ENCODE peak calls at places on chromosome 11, in five cellular contexts. B, U, S, T and O are unnamed samples.

GRCh38 chr11:60169264-60169915 is 13.5 kb downstream of the MS4A6A start:
- DNase-seq in B (no peak), T (peak; percentile 44), S (no peak), U (peak; percentile 32), O (no peak)

GRCh38 chr11:88345408-88345807 is 7.9 kb upstream of the CTSC start:
- DNase-seq in T (no peak), S (no peak), B (no peak), U (no peak), O (no peak)

GRCh38 chr11:35629914-35630313 is 11.7 kb downstream of the FJX1 start:
- DNase-seq in B (no peak), U (no peak), T (no peak), S (peak; percentile 72), O (no peak)

GRCh38 chr11:35893796-35894475 is 49.9 kb upstream of the LDLRAD3 start:
- DNase-seq in B (no peak), S (no peak), T (peak; percentile 48), U (no peak), O (no peak)

GRCh38 chr11:30635401-30635989 is 49.3 kb upstream of the MPPED2 start:
- DNase-seq in S (no peak), U (no peak), B (peak; percentile 70), T (no peak), O (no peak)

GRCh38 chr11:121650520-121651266 is 197.9 kb upstream of the SORL1-AS1 start:
- DNase-seq in T (no peak), B (no peak), U (no peak), S (no peak), O (peak; percentile 13)

GRCh38 chr11:47403135-47403534 is 5.3 kb upstream of the SLC39A13 start:
- DNase-seq in B (no peak), S (no peak), T (no peak), U (no peak), O (no peak)

GRCh38 chr11:122038543-122038942 is 77.5 kb downstream of the BLID start:
- DNase-seq in T (no peak), S (no peak), B (no peak), U (no peak), O (no peak)

GRCh38 chr11:78196661-78197091 is 8.0 kb downstream of the USP35 start:
- DNase-seq in S (no peak), U (no peak), T (no peak), B (no peak), O (no peak)

GRCh38 chr11:129331217-129331616 is 44.4 kb upstream of the BARX2 start:
- DNase-seq in B (no peak), U (no peak), S (no peak), T (no peak), O (no peak)

GRCh38 chr11:8011981-8012444 is 24.9 kb downstream of the EIF3F start:
- DNase-seq in B (no peak), S (no peak), U (no peak), T (peak; percentile 11), O (no peak)

GRCh38 chr11:13207665-13208594 is 69.7 kb upstream of the BMAL1 start:
- DNase-seq in B (no peak), S (peak; percentile 55), T (no peak), U (peak; percentile 50), O (peak; percentile 30)

GRCh38 chr11:61011950-61012830 is 40.7 kb downstream of the CD6 start:
- DNase-seq in U (no peak), B (no peak), S (no peak), T (no peak), O (no peak)

GRCh38 chr11:69686856-69687255 is 11.7 kb upstream of the LTO1 start:
- DNase-seq in S (no peak), B (no peak), U (no peak), T (no peak), O (no peak)

GRCh38 chr11:134516529-134516928 is 104.5 kb upstream of the B3GAT1 start:
- DNase-seq in B (no peak), T (no peak), U (peak; percentile 7), S (no peak), O (no peak)

GRCh38 chr11:118622376-118623290 is 15.2 kb downstream of the PHLDB1 start:
- DNase-seq in U (no peak), S (peak; percentile 72), B (peak; percentile 26), T (no peak), O (no peak)

GRCh38 chr11:2578006-2578933 is 121.5 kb downstream of the KCNQ1OT1 start:
- DNase-seq in T (peak; percentile 44), U (peak; percentile 15), S (no peak), B (no peak), O (no peak)

GRCh38 chr11:69504576-69505420 is 23.3 kb downstream of the LINC01488 start:
- DNase-seq in S (no peak), T (no peak), U (no peak), B (no peak), O (no peak)

GRCh38 chr11:66002648-66003225 is 434 bp downstream of the BANF1 start:
- DNase-seq in S (peak; percentile 60), U (peak; percentile 69), T (peak; percentile 79), B (no peak), O (no peak)

GRCh38 chr11:67118059-67118766 is 850 bp upstream of the KDM2A start:
- DNase-seq in B (peak; percentile 53), T (peak; percentile 70), S (peak; percentile 53), U (peak; percentile 52), O (peak; percentile 58)

GRCh38 chr11:414333-414857 is 404 bp downstream of the SIGIRR start:
- DNase-seq in B (no peak), T (no peak), U (no peak), S (no peak), O (no peak)

GRCh38 chr11:130427581-130428211 is 713 bp downstream of the ADAMTS8 start:
- DNase-seq in S (no peak), T (no peak), B (peak; percentile 54), U (no peak), O (no peak)

GRCh38 chr11:66317766-66318575 is 1.1 kb upstream of the CD248 start:
- DNase-seq in U (peak; percentile 75), S (peak; percentile 60), B (no peak), T (peak; percentile 79), O (no peak)

GRCh38 chr11:19392321-19392720 is 151.6 kb upstream of the E2F8 start:
- DNase-seq in S (no peak), B (no peak), T (no peak), U (no peak), O (no peak)

GRCh38 chr11:1233351-1234053 is 10.6 kb downstream of the MUC5B start:
- DNase-seq in T (peak; percentile 36), B (no peak), S (no peak), U (no peak), O (no peak)

GRCh38 chr11:43035011-43035564 is 276.7 kb upstream of the API5 start:
- DNase-seq in B (no peak), T (no peak), U (no peak), S (no peak), O (no peak)

GRCh38 chr11:86578727-86579405 is 93.5 kb downstream of the ME3 start:
- DNase-seq in B (no peak), S (no peak), T (no peak), U (no peak), O (no peak)

GRCh38 chr11:118216621-118217526 is 7.9 kb downstream of the JAML start:
- DNase-seq in S (no peak), B (no peak), T (no peak), U (no peak), O (peak; percentile 66)

GRCh38 chr11:59173080-59173963 is 1.4 kb downstream of the DTX4 start:
- DNase-seq in B (peak; percentile 58), T (no peak), U (peak; percentile 57), S (no peak), O (no peak)

GRCh38 chr11:75547617-75548054 is 14.4 kb upstream of the SERPINH1 start:
- DNase-seq in S (peak; percentile 72), U (peak; percentile 83), B (peak; percentile 22), T (peak; percentile 65), O (peak; percentile 18)

GRCh38 chr11:93857413-93858185 is 7.2 kb upstream of the VSTM5 start:
- DNase-seq in U (no peak), T (no peak), B (no peak), S (peak; percentile 10), O (no peak)

GRCh38 chr11:14029971-14030531 is 67.5 kb downstream of the SPON1 start:
- DNase-seq in T (peak; percentile 81), B (no peak), U (peak; percentile 67), S (peak; percentile 87), O (no peak)

GRCh38 chr11:45982656-45983470 is 60.4 kb downstream of the LARGE2 start:
- DNase-seq in B (no peak), T (no peak), S (no peak), U (peak; percentile 47), O (peak; percentile 67)